ENCODE peak calls at places on chromosomes 1 and 21, in five cellular contexts. F is HepG2, U is upper lobe of left lung, Y is GM12878, N is K562. E is an unnamed sample. For H3K36me3, the result is how much of the 10 kb centered on the place peaks cover.

GRCh38 chr1:214420341-214420740 is 131.1 kb downstream of the PTPN14 start:
- ATAC-seq in F (no peak), U (no peak), Y (no peak), N (no peak), E (no peak)

GRCh38 chr1:62753031-62753965 is 30.6 kb upstream of the ATG4C start:
- ATAC-seq in F (no peak), U (peak), Y (no peak), N (no peak), E (no peak)

GRCh38 chr1:205259361-205259832 is 31.7 kb downstream of the TMCC2 start:
- ATAC-seq in F (no peak), U (no peak), Y (no peak), N (no peak), E (no peak)

GRCh38 chr1:15243275-15244043 is 3.6 kb upstream of the FHAD1 start:
- ATAC-seq in F (no peak), U (no peak), Y (peak), N (no peak), E (peak)

GRCh38 chr1:4851666-4852065 is 197.3 kb downstream of the AJAP1 start:
- ATAC-seq in F (no peak), U (no peak), Y (no peak), N (no peak), E (peak)

GRCh38 chr1:218425647-218426342 is 80.7 kb downstream of the TGFB2 start:
- ATAC-seq in F (peak), U (no peak), Y (no peak), N (no peak), E (no peak)

GRCh38 chr1:15426492-15427279 is 11.6 kb upstream of the CTRC start:
- ATAC-seq in F (no peak), U (no peak), Y (no peak), N (peak), E (peak)

GRCh38 chr1:175208773-175209492 is 16.4 kb upstream of the KIAA0040 start:
- ATAC-seq in F (no peak), U (no peak), Y (peak), N (peak), E (no peak)

GRCh38 chr1:13435456-13435855 is 25.2 kb downstream of the PRAMEF20 start:
- ATAC-seq in F (no peak), U (no peak), Y (no peak), N (no peak), E (no peak)

GRCh38 chr1:108063703-108064102 is 98.7 kb upstream of the VAV3 start:
- ATAC-seq in F (no peak), U (no peak), Y (peak), N (no peak), E (no peak)

GRCh38 chr1:177650947-177651346 is 318.9 kb downstream of the SEC16B start:
- ATAC-seq in F (no peak), U (peak), Y (peak), N (no peak), E (no peak)

GRCh38 chr1:155646307-155646706 is 36.3 kb downstream of the MSTO1 start:
- ATAC-seq in F (no peak), U (no peak), Y (no peak), N (no peak), E (peak)

GRCh38 chr1:162010175-162010506 is 13.5 kb downstream of the OLFML2B start:
- ATAC-seq in F (no peak), U (no peak), Y (no peak), N (no peak), E (no peak)

GRCh38 chr1:24464378-24464770 is 38.3 kb upstream of the RCAN3 start:
- ATAC-seq in F (no peak), U (no peak), Y (no peak), N (no peak), E (no peak)

GRCh38 chr21:14453339-14453738 is 70.4 kb upstream of the HSPA13 start:
- ATAC-seq in F (no peak), U (no peak), Y (peak), N (peak), E (no peak)

GRCh38 chr1:21539933-21540332 is 30.7 kb downstream of the ALPL start:
- ATAC-seq in F (peak), U (no peak), Y (peak), N (peak), E (no peak)

GRCh38 chr1:180097319-180097605 is 57.4 kb upstream of the QSOX1 start:
- ATAC-seq in F (no peak), U (no peak), Y (no peak), N (no peak), E (no peak)

DNA sequence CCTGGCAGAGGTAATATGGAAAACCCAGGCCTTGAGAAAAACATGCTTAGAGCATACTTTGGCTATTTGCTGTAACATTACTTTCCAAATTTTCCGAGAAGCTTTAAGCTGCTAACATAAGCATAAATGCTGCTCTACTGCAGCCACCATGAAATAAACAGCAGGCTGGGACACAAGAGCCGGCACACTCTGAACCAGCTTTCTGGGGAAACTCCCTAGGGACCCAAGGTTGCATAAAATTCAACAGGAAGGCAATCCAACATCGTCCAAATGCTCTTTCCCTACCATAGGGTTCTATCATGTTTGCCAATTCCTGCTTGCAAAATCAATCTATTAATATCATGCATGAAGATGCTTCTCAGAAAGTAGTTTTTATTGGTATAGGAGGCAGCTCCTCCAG is 136.0 kb upstream of the ZNF648 start:
- ATAC-seq in F (no peak), U (no peak), Y (no peak), N (no peak), E (peak)
- TF ChIP-seq EP300 in F (no peak), U (no peak), Y (no peak), N (no peak), E (no peak)

GRCh38 chr1:17635276-17635675 is 95.8 kb downstream of the ARHGEF10L start:
- ATAC-seq in F (no peak), U (no peak), Y (no peak), N (no peak), E (no peak)
- H3K36me3 ChIP-seq in F (half or more), U (under half), Y (under half), N (under half), E (half or more)

GRCh38 chr1:222616535-222616934 is 1.4 kb upstream of the MIA3 start:
- ATAC-seq in F (no peak), U (no peak), Y (no peak), N (no peak), E (peak)

GRCh38 chr1:222618880-222619321 is 1.0 kb downstream of the MIA3 start:
- ATAC-seq in F (peak), U (no peak), Y (peak), N (peak), E (no peak)

GRCh38 chr1:222620566-222620965 is 2.7 kb downstream of the MIA3 start:
- ATAC-seq in F (no peak), U (no peak), Y (peak), N (no peak), E (no peak)

GRCh38 chr1:222617367-222617951 is 438 bp upstream of the MIA3 start:
- ATAC-seq in F (peak), U (peak), Y (peak), N (peak), E (peak)

DNA sequence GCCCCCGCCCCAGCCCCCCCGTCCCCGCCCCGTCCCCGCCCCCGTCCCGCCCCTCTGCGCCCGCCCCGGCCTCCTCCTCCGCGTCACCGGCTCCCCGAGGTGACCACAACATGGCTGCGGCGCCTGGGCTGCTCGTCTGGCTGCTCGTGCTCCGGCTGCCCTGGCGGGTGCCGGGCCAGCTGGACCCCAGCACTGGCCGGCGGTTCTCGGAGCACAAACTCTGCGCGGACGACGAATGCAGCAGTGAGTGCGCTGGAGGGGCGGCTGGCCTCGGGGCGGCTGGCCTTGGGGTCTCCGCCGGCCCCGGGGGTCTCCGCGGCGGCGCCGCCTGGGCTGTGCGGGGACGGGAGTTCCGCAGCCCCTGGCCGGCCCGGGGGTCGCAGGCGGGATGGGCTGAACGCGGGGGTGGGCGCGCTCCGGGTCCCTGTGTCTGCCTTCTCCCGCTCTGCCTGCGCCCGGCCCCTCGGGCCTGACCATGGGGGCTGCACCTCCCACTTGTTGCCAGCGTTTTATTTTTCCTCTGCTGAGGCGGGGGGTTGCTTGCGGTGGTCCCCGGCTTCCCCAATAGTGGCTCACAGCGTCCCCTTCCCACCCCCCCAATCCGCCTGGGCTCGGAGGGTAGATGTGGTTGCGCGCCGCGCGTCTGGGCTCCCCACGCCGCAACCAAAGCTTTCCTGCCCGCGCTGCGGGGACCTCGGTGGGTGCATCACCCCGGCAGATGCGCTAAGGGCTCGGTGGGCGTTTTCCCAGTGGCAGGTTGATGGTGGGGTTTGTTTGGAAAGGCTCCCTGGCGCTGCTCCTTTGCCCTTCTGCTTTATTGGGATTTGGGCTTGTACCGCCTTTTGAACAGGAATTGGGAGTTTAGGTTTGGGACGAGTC is at the start of gene MIA3:
- ATAC-seq in F (peak), U (peak), Y (peak), N (peak), E (peak)
- TF ChIP-seq POLR2A in F (peak), U (no peak), Y (peak), N (peak), E (no peak)

DNA sequence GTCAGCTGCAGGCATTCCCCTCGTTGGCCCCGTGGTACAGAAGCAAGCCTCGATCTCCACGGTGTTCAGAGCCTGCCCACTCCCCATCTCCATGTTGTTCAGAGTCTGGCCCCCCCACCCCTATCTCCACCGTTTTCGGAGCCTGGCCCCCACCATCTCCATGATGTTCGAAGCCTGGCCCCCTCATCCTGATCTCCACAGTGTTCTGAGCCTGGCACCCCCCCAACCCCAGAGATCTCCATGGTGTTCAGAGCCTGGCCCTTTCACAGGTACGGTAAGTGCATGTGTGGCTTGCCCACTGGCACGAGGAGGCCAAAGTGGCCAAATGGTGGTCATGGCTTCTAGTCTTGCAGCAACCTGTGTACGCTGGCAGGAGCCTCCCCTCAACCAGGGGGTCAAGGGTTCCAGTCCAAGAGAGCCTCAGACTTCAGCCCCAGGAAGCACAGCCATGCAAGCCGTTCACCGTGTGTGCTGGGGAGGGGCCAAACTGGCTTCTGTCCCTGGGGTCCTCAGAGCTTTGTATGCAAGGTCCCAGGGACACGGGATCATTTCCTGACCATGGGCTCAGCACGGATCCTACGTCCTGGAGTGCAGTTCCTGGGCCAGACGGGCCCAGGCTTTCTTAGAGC is 13.3 kb upstream of the PCBP3 start:
- ATAC-seq in F (no peak), U (no peak), Y (no peak), N (no peak), E (no peak)
- TF ChIP-seq EP300 in F (no peak), U (no peak), Y (no peak), N (no peak), E (no peak)

GRCh38 chr1:160352555-160352954 is 9.4 kb downstream of the NCSTN start:
- ATAC-seq in F (no peak), U (no peak), Y (no peak), N (no peak), E (no peak)
- H3K36me3 ChIP-seq in F (half or more), U (half or more), Y (under half), N (half or more), E (half or more)

DNA sequence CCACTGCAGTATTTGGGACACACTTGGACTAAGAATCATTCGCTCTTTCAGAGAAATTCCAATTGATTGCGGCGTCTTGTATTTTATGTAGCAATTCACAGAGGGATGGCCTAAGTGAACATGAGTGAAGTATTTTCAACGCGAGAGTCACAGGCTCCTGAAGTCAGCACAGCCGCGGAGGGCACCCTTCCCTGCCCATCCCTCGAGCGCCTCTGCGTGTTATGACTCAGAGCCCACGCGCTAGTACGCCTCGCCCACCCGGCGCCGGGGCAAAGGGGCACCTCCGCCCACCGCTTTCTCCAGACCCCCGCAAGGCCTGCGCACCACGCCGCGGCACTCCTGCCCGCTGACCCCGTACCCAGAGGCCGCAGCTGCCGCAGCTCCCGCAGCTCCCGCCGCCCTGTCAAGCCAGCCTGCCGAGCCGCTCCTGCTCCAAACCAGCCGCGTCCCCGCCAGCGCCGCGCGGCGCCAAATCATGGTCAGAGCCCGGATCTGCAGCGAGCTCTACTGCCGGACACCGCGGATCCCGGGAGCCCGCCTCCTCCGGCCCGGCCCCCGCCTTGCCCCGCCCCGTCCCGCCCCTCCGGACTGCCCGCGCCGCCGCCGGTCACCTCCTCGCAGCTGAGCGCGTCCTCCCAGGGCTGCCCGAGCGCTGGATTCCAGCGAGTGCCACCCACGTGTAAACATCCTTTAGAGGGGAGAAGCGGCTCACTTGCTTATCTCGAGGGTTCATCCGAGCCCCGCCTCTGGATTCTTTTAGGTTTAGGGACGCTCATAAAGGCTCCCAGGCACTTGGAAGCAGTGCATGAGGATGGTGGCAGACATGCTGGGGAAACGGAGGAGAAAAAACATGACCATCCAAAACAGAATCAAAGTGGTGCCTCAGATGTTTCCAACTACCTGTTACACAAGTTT is at the start of gene GLRX2:
- ATAC-seq in F (peak), U (peak), Y (peak), N (peak), E (peak)
- TF ChIP-seq POLR2A in F (peak), U (peak), Y (peak), N (peak), E (peak)

GRCh38 chr21:28344985-28345384 is 647.7 kb downstream of the LTN1 start:
- ATAC-seq in F (no peak), U (no peak), Y (no peak), N (no peak), E (no peak)

GRCh38 chr21:28339403-28339802 is 653.3 kb downstream of the LTN1 start:
- ATAC-seq in F (no peak), U (no peak), Y (no peak), N (no peak), E (no peak)

GRCh38 chr21:28345934-28346333 is 646.7 kb downstream of the LTN1 start:
- ATAC-seq in F (no peak), U (no peak), Y (no peak), N (no peak), E (no peak)

GRCh38 chr21:28338906-28339305 is 653.8 kb downstream of the LTN1 start:
- ATAC-seq in F (no peak), U (peak), Y (no peak), N (no peak), E (no peak)

GRCh38 chr21:28342229-28342810 is 650.4 kb downstream of the LTN1 start:
- ATAC-seq in F (no peak), U (no peak), Y (no peak), N (no peak), E (no peak)
- TF ChIP-seq EP300 in F (no peak), U (no peak), Y (no peak), N (no peak), E (no peak)